ENCODE peak calls at places on chromosomes 7 and 10, in six cellular contexts. C is stimulated activated CD4-positive, alpha-beta T cell treated with anti-CD3 and anti-CD28 coated beads, Interleukin-2, amount 100 ng/mL, for 48 hours; Z is heart right ventricle; P is left cardiac atrium; E is transverse colon; K is T-cell. M is an unnamed sample.

GRCh38 chr7:157684157-157684595 is 347.4 kb downstream of the DNAJB6 start:
- DNase-seq in E (no peak), P (no peak), C (no peak), K (no peak), Z (no peak), M (no peak)

GRCh38 chr7:105218939-105219770 is 169.6 kb downstream of the SRPK2 start:
- DNase-seq in C (no peak), P (no peak), Z (no peak), K (no peak), E (no peak), M (no peak)

GRCh38 chr7:22726345-22726848 is 603 bp upstream of the IL6 start:
- DNase-seq in C (peak; percentile 38), P (peak; percentile 51), K (peak; percentile 24), E (peak; percentile 34), Z (peak; percentile 23), M (peak; percentile 56)

GRCh38 chr7:2478387-2478760 is 2.2 kb upstream of the GRIFIN start:
- DNase-seq in C (no peak), E (peak; percentile 80), P (peak; percentile 76), Z (peak; percentile 69), K (no peak), M (peak; percentile 74)

GRCh38 chr7:83005410-83005809 is 157.3 kb downstream of the PCLO start:
- DNase-seq in Z (no peak), E (no peak), C (no peak), P (no peak), K (no peak), M (no peak)

GRCh38 chr10:87740232-87740631 is 77.8 kb downstream of the ATAD1 start:
- DNase-seq in C (no peak), Z (no peak), K (no peak), E (no peak), P (no peak), M (no peak)

GRCh38 chr10:43230101-43230908 is 36.6 kb downstream of the RASGEF1A start:
- DNase-seq in C (no peak), E (peak; percentile 5), K (no peak), P (peak; percentile 15), Z (no peak), M (peak; percentile 16)

GRCh38 chr7:157641866-157642265 is 305.1 kb downstream of the DNAJB6 start:
- DNase-seq in E (no peak), K (no peak), Z (no peak), P (no peak), C (no peak), M (no peak)

GRCh38 chr7:33686001-33686591 is 219.2 kb upstream of the BMPER start:
- DNase-seq in Z (no peak), K (no peak), P (no peak), E (no peak), C (no peak), M (no peak)

GRCh38 chr10:37067576-37067975 is 57.8 kb upstream of the ANKRD30A start:
- DNase-seq in K (no peak), Z (no peak), C (no peak), P (no peak), E (no peak), M (no peak)

GRCh38 chr7:77427996-77428603 is 12.0 kb upstream of the GSAP start:
- DNase-seq in C (no peak), E (peak; percentile 19), K (no peak), Z (no peak), P (no peak), M (no peak)

GRCh38 chr7:72603073-72603472 is 190.9 kb upstream of the CALN1 start:
- DNase-seq in E (no peak), P (no peak), K (no peak), C (no peak), Z (no peak), M (no peak)

GRCh38 chr7:26167293-26167934 is 15.4 kb downstream of the NFE2L3 start:
- DNase-seq in K (no peak), Z (no peak), E (no peak), C (no peak), P (no peak), M (no peak)

GRCh38 chr7:66150471-66150870 is 35.8 kb downstream of the CRCP start:
- DNase-seq in K (no peak), P (peak; percentile 79), Z (peak; percentile 44), E (peak; percentile 20), C (no peak), M (peak; percentile 71)

GRCh38 chr7:1103789-1104513 is 16.0 kb downstream of the GPER1 start:
- DNase-seq in E (no peak), P (no peak), K (no peak), Z (no peak), C (no peak), M (no peak)

GRCh38 chr10:132133005-132133404 is 53.7 kb upstream of the DPYSL4 start:
- DNase-seq in K (no peak), E (no peak), C (no peak), P (peak; percentile 8), Z (no peak), M (peak; percentile 52)

GRCh38 chr7:14389052-14389988 is 399.9 kb upstream of the ETV1 start:
- DNase-seq in P (no peak), K (no peak), E (no peak), Z (no peak), C (no peak), M (no peak)

GRCh38 chr7:132891554-132891953 is 190.3 kb downstream of the CHCHD3 start:
- DNase-seq in P (no peak), Z (no peak), K (no peak), C (no peak), E (no peak), M (no peak)

GRCh38 chr10:101385866-101386658 is 32.1 kb downstream of the BTRC start:
- DNase-seq in K (no peak), C (no peak), E (no peak), P (no peak), Z (no peak), M (no peak)

GRCh38 chr7:96322847-96323461 is 1.1 kb upstream of the SLC25A13 start:
- DNase-seq in Z (no peak), P (no peak), C (no peak), K (no peak), E (no peak), M (no peak)

GRCh38 chr7:52771177-52771576 is 264.3 kb upstream of the POM121L12 start:
- DNase-seq in Z (no peak), C (no peak), P (no peak), K (no peak), E (no peak), M (no peak)

GRCh38 chr10:62025134-62025794 is 123.8 kb downstream of the ARID5B start:
- DNase-seq in E (no peak), C (no peak), Z (no peak), P (no peak), K (no peak), M (no peak)

GRCh38 chr7:77455334-77455733 is 39.2 kb upstream of the GSAP start:
- DNase-seq in E (no peak), P (peak; percentile 52), Z (peak; percentile 43), C (no peak), K (no peak), M (peak; percentile 68)

GRCh38 chr7:131720703-131721102 is 164.3 kb upstream of the PODXL start:
- DNase-seq in K (no peak), Z (no peak), C (no peak), E (no peak), P (no peak), M (no peak)

GRCh38 chr10:44316922-44317215 is 68.0 kb downstream of the CXCL12 start:
- DNase-seq in Z (no peak), C (no peak), E (no peak), P (no peak), K (no peak), M (no peak)

GRCh38 chr7:141072548-141073172 is 1.2 kb upstream of the TMEM178B start:
- DNase-seq in Z (peak; percentile 51), C (peak; percentile 13), P (peak; percentile 65), K (no peak), E (peak; percentile 19), M (peak; percentile 66)

GRCh38 chr7:20409961-20410360 is 79.3 kb downstream of the ITGB8 start:
- DNase-seq in E (no peak), P (no peak), C (no peak), K (no peak), Z (no peak), M (no peak)

GRCh38 chr10:130301026-130301892 is 165.1 kb downstream of the GLRX3 start:
- DNase-seq in Z (peak; percentile 82), E (no peak), P (no peak), C (peak; percentile 9), K (peak; percentile 44), M (peak; percentile 26)

GRCh38 chr10:60942604-60943269 is 1.2 kb downstream of the RHOBTB1 start:
- DNase-seq in K (no peak), Z (peak; percentile 44), P (peak; percentile 55), E (peak; percentile 51), C (no peak), M (peak; percentile 45)

GRCh38 chr10:126902157-126902556 is 3.1 kb upstream of the DOCK1 start:
- DNase-seq in Z (no peak), K (no peak), C (no peak), E (no peak), P (no peak), M (no peak)

GRCh38 chr7:26912351-26912750 is 48.0 kb upstream of the SKAP2 start:
- DNase-seq in P (no peak), Z (no peak), C (no peak), K (no peak), E (no peak), M (no peak)

GRCh38 chr7:506921-507622 is 12.6 kb downstream of the PDGFA start:
- DNase-seq in E (peak; percentile 6), K (no peak), C (no peak), Z (peak; percentile 6), P (no peak), M (no peak)

GRCh38 chr10:76337641-76338040 is 906.2 kb downstream of the LRMDA start:
- DNase-seq in C (no peak), K (no peak), P (no peak), E (no peak), Z (no peak), M (no peak)

GRCh38 chr10:5588080-5588453 is 63.3 kb downstream of the CALML3 start:
- DNase-seq in K (no peak), E (no peak), P (no peak), Z (no peak), C (no peak), M (no peak)

GRCh38 chr10:103714232-103714891 is 141.0 kb downstream of the SH3PXD2A start:
- DNase-seq in C (no peak), K (no peak), Z (no peak), E (no peak), P (no peak), M (no peak)

GRCh38 chr7:78489423-78489822 is 690.9 kb downstream of the PHTF2 start:
- DNase-seq in K (no peak), C (no peak), P (no peak), Z (no peak), E (no peak), M (no peak)

GRCh38 chr10:11759347-11759746 is 17.2 kb downstream of the ECHDC3 start:
- DNase-seq in C (no peak), E (no peak), K (no peak), Z (no peak), P (no peak), M (no peak)

GRCh38 chr7:2525931-2526630 is 6.5 kb downstream of the LFNG start:
- DNase-seq in Z (peak; percentile 16), C (no peak), K (no peak), E (no peak), P (no peak), M (peak; percentile 71)